ENCODE peak calls at places on chromosomes 16 and 17, in ten cellular contexts. One of them, this sample, is unnamed.

GRCh38 chr16:54522596-54522995 is 236.0 kb upstream of the IRX3 start:
- DNase-seq in iPS DF 19.7: no peak
- DNase-seq in thoracic aorta: no peak
- DNase-seq in head of caudate nucleus: no peak
- DNase-seq in H7: no peak
- DNase-seq in EH: no peak
- DNase-seq in colonic mucosa: no peak
- DNase-seq in bronchial epithelial cell: no peak
- DNase-seq in GM18507: no peak
- DNase-seq in left cardiac atrium: peak; percentile 48
- DNase-seq in this sample: no peak

GRCh38 chr16:8863594-8864424 is 5.0 kb downstream of the CARHSP1 start:
- DNase-seq in iPS DF 19.7: no peak
- DNase-seq in thoracic aorta: no peak
- DNase-seq in head of caudate nucleus: peak; percentile 91
- DNase-seq in H7: peak; percentile 71
- DNase-seq in EH: peak; percentile 41
- DNase-seq in colonic mucosa: peak; percentile 67
- DNase-seq in bronchial epithelial cell: peak; percentile 47
- DNase-seq in GM18507: no peak
- DNase-seq in left cardiac atrium: peak; percentile 61
- DNase-seq in this sample: no peak

GRCh38 chr17:30520882-30521281 is 43.7 kb downstream of the GOSR1 start:
- DNase-seq in iPS DF 19.7: no peak
- DNase-seq in thoracic aorta: no peak
- DNase-seq in head of caudate nucleus: no peak
- DNase-seq in H7: no peak
- DNase-seq in EH: peak; percentile 22
- DNase-seq in colonic mucosa: no peak
- DNase-seq in bronchial epithelial cell: no peak
- DNase-seq in GM18507: no peak
- DNase-seq in left cardiac atrium: no peak
- DNase-seq in this sample: no peak

GRCh38 chr16:17334096-17334495 is 136.7 kb downstream of the XYLT1 start:
- DNase-seq in iPS DF 19.7: no peak
- DNase-seq in thoracic aorta: peak; percentile 32
- DNase-seq in head of caudate nucleus: no peak
- DNase-seq in H7: no peak
- DNase-seq in EH: peak; percentile 83
- DNase-seq in colonic mucosa: no peak
- DNase-seq in bronchial epithelial cell: no peak
- DNase-seq in GM18507: no peak
- DNase-seq in left cardiac atrium: no peak
- DNase-seq in this sample: no peak

GRCh38 chr16:81632392-81633146 is 146.5 kb upstream of the PLCG2 start:
- DNase-seq in iPS DF 19.7: no peak
- DNase-seq in thoracic aorta: no peak
- DNase-seq in head of caudate nucleus: no peak
- DNase-seq in H7: no peak
- DNase-seq in EH: peak; percentile 90
- DNase-seq in colonic mucosa: peak; percentile 37
- DNase-seq in bronchial epithelial cell: peak; percentile 87
- DNase-seq in GM18507: no peak
- DNase-seq in left cardiac atrium: no peak
- DNase-seq in this sample: no peak

GRCh38 chr17:14886200-14886739 is 378.9 kb downstream of the PMP22 start:
- DNase-seq in iPS DF 19.7: peak; percentile 28
- DNase-seq in thoracic aorta: no peak
- DNase-seq in head of caudate nucleus: no peak
- DNase-seq in H7: peak; percentile 7
- DNase-seq in EH: peak; percentile 46
- DNase-seq in colonic mucosa: no peak
- DNase-seq in bronchial epithelial cell: peak; percentile 69
- DNase-seq in GM18507: no peak
- DNase-seq in left cardiac atrium: no peak
- DNase-seq in this sample: peak; percentile 30

GRCh38 chr16:3578121-3578520 is 918 bp upstream of the NLRC3 start:
- DNase-seq in iPS DF 19.7: no peak
- DNase-seq in thoracic aorta: no peak
- DNase-seq in head of caudate nucleus: no peak
- DNase-seq in H7: peak; percentile 33
- DNase-seq in EH: no peak
- DNase-seq in colonic mucosa: no peak
- DNase-seq in bronchial epithelial cell: no peak
- DNase-seq in GM18507: no peak
- DNase-seq in left cardiac atrium: no peak
- DNase-seq in this sample: no peak

GRCh38 chr16:81446318-81447275 is 2.0 kb downstream of the CMIP start:
- DNase-seq in iPS DF 19.7: no peak
- DNase-seq in thoracic aorta: no peak
- DNase-seq in head of caudate nucleus: no peak
- DNase-seq in H7: peak; percentile 63
- DNase-seq in EH: peak; percentile 75
- DNase-seq in colonic mucosa: peak; percentile 63
- DNase-seq in bronchial epithelial cell: peak; percentile 83
- DNase-seq in GM18507: no peak
- DNase-seq in left cardiac atrium: peak; percentile 47
- DNase-seq in this sample: no peak

GRCh38 chr16:57071840-57072541 is 20.4 kb upstream of the CPNE2 start:
- DNase-seq in iPS DF 19.7: no peak
- DNase-seq in thoracic aorta: no peak
- DNase-seq in head of caudate nucleus: no peak
- DNase-seq in H7: no peak
- DNase-seq in EH: peak; percentile 62
- DNase-seq in colonic mucosa: no peak
- DNase-seq in bronchial epithelial cell: peak; percentile 77
- DNase-seq in GM18507: no peak
- DNase-seq in left cardiac atrium: no peak
- DNase-seq in this sample: no peak

This sample was measured in T47D.